ENCODE peak calls at places on chromosomes 11 and 22, in four cellular contexts. Z, W, F and J are unnamed samples.

GRCh38 chr22:43876866-43877509 is 14.7 kb upstream of the SULT4A1 start:
- DNase-seq in F (no peak), Z (no peak), W (no peak), J (no peak)

GRCh38 chr11:35036642-35037041 is 102.3 kb upstream of the CD44 start:
- DNase-seq in W (no peak), Z (no peak), F (peak), J (no peak)

GRCh38 chr11:3177931-3178330 is 12.8 kb upstream of the OSBPL5 start:
- DNase-seq in W (no peak), Z (no peak), F (no peak), J (no peak)

GRCh38 chr11:116330439-116331185 is 442.2 kb downstream of the BUD13 start:
- DNase-seq in W (no peak), F (no peak), Z (no peak), J (no peak)

GRCh38 chr22:49106136-49106930 is 721.3 kb downstream of the BRD1 start:
- DNase-seq in F (no peak), Z (no peak), W (no peak), J (no peak)

GRCh38 chr11:64534391-64534801 is 56.6 kb upstream of the SLC22A12 start:
- DNase-seq in Z (no peak), W (no peak), F (no peak), J (no peak)

GRCh38 chr22:43205261-43205691 is 18.3 kb upstream of the TTLL12 start:
- DNase-seq in Z (no peak), W (no peak), F (no peak), J (no peak)

GRCh38 chr22:26428515-26429457 is at the start of gene ASPHD2:
- DNase-seq in W (peak), F (peak), Z (peak), J (peak)

GRCh38 chr11:29962243-29962642 is 54.6 kb downstream of the KCNA4 start:
- DNase-seq in W (no peak), Z (no peak), F (no peak), J (no peak)

GRCh38 chr11:118223992-118224391 is 819 bp downstream of the JAML start:
- DNase-seq in F (no peak), W (no peak), Z (no peak), J (no peak)

GRCh38 chr11:75339685-75340409 is 11.6 kb downstream of the ARRB1 start:
- DNase-seq in Z (peak), W (no peak), F (no peak), J (no peak)

GRCh38 chr11:789951-790350 is at the start of gene CEND1:
- DNase-seq in Z (no peak), F (peak), W (peak), J (peak)

GRCh38 chr22:19448739-19449421 is 1.4 kb upstream of the C22orf39 start:
- DNase-seq in Z (no peak), F (no peak), W (no peak), J (no peak)

GRCh38 chr11:86341382-86341781 is 33.3 kb upstream of the CCDC81 start:
- DNase-seq in F (no peak), Z (no peak), W (no peak), J (no peak)

GRCh38 chr11:112694813-112695212 is 266.4 kb upstream of the NCAM1 start:
- DNase-seq in F (no peak), Z (no peak), W (no peak), J (no peak)

GRCh38 chr11:113577356-113578163 is 102.4 kb upstream of the DRD2 start:
- DNase-seq in F (no peak), W (peak), Z (no peak), J (no peak)

GRCh38 chr22:39622881-39623367 is 52.4 kb downstream of the CACNA1I start:
- DNase-seq in W (peak), F (peak), Z (no peak), J (peak)

GRCh38 chr11:17591293-17591692 is 44.2 kb downstream of the OTOG start:
- DNase-seq in Z (no peak), W (no peak), F (no peak), J (no peak)

GRCh38 chr11:10594407-10594806 is 25.9 kb upstream of the LYVE1 start:
- DNase-seq in W (no peak), Z (no peak), F (no peak), J (no peak)

GRCh38 chr11:128621491-128622136 is 34.3 kb upstream of the ETS1 start:
- DNase-seq in F (no peak), Z (no peak), W (no peak), J (peak)

GRCh38 chr11:34745209-34745608 is 124.3 kb downstream of the EHF start:
- DNase-seq in F (no peak), W (no peak), Z (no peak), J (no peak)

GRCh38 chr11:640021-640706 is 3.1 kb downstream of the DRD4 start:
- DNase-seq in W (peak), Z (no peak), F (no peak), J (no peak)

GRCh38 chr22:20653012-20653794 is 120.7 kb upstream of the SERPIND1 start:
- DNase-seq in F (no peak), Z (no peak), W (no peak), J (no peak)

GRCh38 chr11:19577849-19578619 is 134.6 kb upstream of the NAV2 start:
- DNase-seq in W (peak), F (no peak), Z (no peak), J (peak)

GRCh38 chr11:24496728-24497396 is at the start of gene LUZP2:
- DNase-seq in Z (no peak), W (peak), F (no peak), J (peak)

GRCh38 chr22:37626144-37626543 is 13.3 kb upstream of the SH3BP1 start:
- DNase-seq in W (no peak), F (no peak), Z (no peak), J (peak)

GRCh38 chr22:44497904-44498242 is at the start of gene RTL6:
- DNase-seq in F (no peak), Z (no peak), W (no peak), J (peak)

GRCh38 chr11:47212938-47213337 is 1.8 kb upstream of the DDB2 start:
- DNase-seq in Z (no peak), W (no peak), F (no peak), J (no peak)

GRCh38 chr22:37716708-37717107 is 19.9 kb downstream of the TRIOBP start:
- DNase-seq in W (no peak), F (no peak), Z (no peak), J (peak)

GRCh38 chr11:8610532-8611116 is 16.6 kb upstream of the STK33 start:
- DNase-seq in W (no peak), Z (no peak), F (no peak), J (no peak)

GRCh38 chr22:42236848-42237247 is 33.6 kb downstream of the TCF20 start:
- DNase-seq in F (no peak), Z (no peak), W (no peak), J (no peak)

GRCh38 chr11:1924121-1924520 is 4.6 kb downstream of the TNNT3 start:
- DNase-seq in F (no peak), W (no peak), Z (no peak), J (no peak)
- TF ChIP-seq RCOR1 in F (no peak), W (no peak), Z (no peak), J (no peak)

GRCh38 chr11:70204466-70204799 is 1.3 kb downstream of the FADD start:
- DNase-seq in W (no peak), Z (no peak), F (peak), J (no peak)

GRCh38 chr11:70201876-70202861 is 927 bp upstream of the FADD start:
- DNase-seq in Z (no peak), W (no peak), F (no peak), J (no peak)

GRCh38 chr11:70205049-70205725 is 2.1 kb downstream of the FADD start:
- DNase-seq in Z (no peak), W (no peak), F (no peak), J (peak)

GRCh38 chr11:70202898-70203748 is at the start of gene FADD:
- DNase-seq in F (peak), Z (peak), W (peak), J (peak)

DNA sequence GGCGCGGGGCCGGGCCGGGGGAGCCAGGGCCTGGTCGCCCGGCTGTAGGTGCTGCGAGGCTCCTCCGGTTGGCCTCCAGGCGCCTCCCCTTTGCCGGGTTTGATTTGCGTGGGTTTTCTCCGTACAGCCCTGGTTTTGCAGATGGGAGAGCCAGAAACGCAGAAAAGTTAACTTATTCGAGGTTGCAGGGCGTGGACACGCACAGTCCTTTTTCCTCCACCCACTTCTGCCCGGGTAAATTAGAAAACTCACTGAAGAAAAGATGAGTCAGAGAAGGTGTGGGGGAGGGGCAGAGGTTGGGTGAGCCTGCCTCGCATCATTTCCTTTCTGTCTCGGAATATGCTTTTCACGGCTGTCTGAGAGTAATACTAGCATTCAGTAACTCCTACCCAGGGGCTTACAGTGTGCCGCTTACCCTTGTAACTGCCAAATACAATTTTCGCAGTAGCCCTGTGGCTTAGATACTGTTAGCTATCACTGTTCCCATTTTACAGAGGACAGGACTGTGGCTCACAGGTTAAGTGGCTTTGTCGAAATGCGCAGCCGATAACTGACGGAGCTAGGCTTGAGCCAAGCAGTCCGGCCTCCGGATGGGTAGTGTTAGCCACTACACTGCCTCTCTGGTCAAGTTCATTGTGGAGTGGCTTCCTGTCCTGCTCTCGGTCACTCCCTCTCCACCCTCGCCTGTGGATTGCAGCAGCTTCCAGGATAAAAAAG is 811 bp downstream of the FADD start:
- DNase-seq in Z (peak), F (peak), W (peak), J (peak)
- H2AFZ ChIP-seq in Z (no peak), F (no peak), W (peak), J (peak)

GRCh38 chr11:125948278-125949051 is 2.6 kb downstream of the VSIG10L2 start:
- DNase-seq in W (no peak), F (no peak), Z (no peak), J (no peak)
- TF ChIP-seq RAD21 in W (no peak), F (no peak), Z (no peak), J (no peak)

GRCh38 chr22:22746061-22746962 is 101.9 kb downstream of the GGTLC2 start:
- DNase-seq in F (no peak), W (no peak), Z (no peak), J (no peak)
- TF ChIP-seq RCOR1 in F (no peak), W (no peak), Z (no peak), J (no peak)

DNA sequence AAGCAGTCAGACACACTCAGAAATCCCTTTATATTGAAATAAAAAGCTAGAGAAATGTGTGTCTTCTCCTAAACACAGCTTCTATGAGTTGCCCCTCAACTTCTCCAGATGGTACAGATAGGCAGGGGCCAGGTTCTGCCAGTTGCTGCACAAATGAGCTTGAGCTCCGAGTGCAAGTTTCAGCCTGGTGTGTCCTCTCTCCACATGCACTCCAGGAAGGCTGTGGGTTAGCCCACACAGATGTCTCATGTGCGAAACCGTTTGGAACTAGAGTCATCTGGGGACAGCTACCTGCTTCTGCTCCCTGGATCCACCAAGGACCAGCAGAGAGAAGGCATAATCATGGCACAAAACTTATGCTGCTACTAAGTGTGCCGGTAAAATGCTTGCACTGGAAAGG is 812.6 kb downstream of the OPCML start:
- DNase-seq in Z (no peak), F (no peak), W (no peak), J (no peak)
- H2AFZ ChIP-seq in Z (no peak), F (no peak), W (no peak), J (no peak)

DNA sequence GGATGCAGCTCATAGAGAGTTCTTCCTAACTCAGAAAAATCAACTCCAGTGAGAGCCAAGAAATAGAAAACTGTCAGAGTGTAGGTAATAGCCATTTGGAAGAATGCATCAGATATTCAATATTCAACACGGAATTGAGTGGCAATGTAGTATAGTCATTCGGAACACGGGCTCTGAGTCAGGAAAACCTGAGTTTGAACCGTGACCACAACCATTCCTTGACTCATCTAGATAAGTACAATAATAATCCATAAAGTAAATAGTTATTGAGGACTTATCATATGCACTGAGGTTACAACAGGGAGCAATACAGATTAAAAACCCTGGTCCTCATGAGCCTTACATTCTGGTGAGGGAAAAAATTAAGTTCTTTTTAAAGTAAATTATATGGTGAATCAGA is 62.6 kb upstream of the PHF21A start:
- DNase-seq in Z (no peak), F (no peak), W (no peak), J (peak)
- TF ChIP-seq RAD21 in Z (no peak), F (no peak), W (no peak), J (no peak)

GRCh38 chr11:126546694-126547093 is 191.2 kb downstream of the ST3GAL4 start:
- DNase-seq in W (no peak), F (no peak), Z (no peak), J (no peak)
- TF ChIP-seq RCOR1 in W (no peak), F (no peak), Z (no peak), J (no peak)